ENCODE peak calls at places on chromosomes 13 and 19, in ten cellular contexts. K, C, E, G, A, X, W, O, J and B are unnamed samples. For H3K4me1, the result is how much of the 10 kb centered on the place peaks cover.

GRCh38 chr13:87884874-87885273 is 213.7 kb downstream of the SLITRK5 start:
- DNase-seq in X (no peak), J (no peak), C (peak), K (peak), G (no peak), A (peak), W (no peak), E (no peak), O (peak), B (no peak)

GRCh38 chr13:111853766-111854165 is 213.2 kb upstream of the SOX1 start:
- DNase-seq in X (no peak), C (no peak), O (no peak), K (no peak), G (no peak), W (no peak), E (no peak), A (no peak), J (no peak), B (no peak)

GRCh38 chr13:44765076-44765475 is 188.9 kb upstream of the TSC22D1 start:
- DNase-seq in G (no peak), E (no peak), C (peak), W (no peak), O (no peak), X (no peak), J (no peak), K (no peak), A (no peak), B (no peak)

GRCh38 chr13:80083516-80084085 is 257.3 kb downstream of the SPRY2 start:
- DNase-seq in G (no peak), W (no peak), E (no peak), K (no peak), C (no peak), A (peak), J (no peak), O (no peak), X (no peak), B (no peak)

GRCh38 chr19:1767464-1767933 is 14.2 kb downstream of the ONECUT3 start:
- DNase-seq in A (no peak), W (peak), C (peak), G (peak), J (no peak), X (peak), E (no peak), O (no peak), K (no peak), B (peak)

GRCh38 chr19:38801359-38802095 is 11.2 kb downstream of the LGALS4 start:
- DNase-seq in A (no peak), K (no peak), J (no peak), O (no peak), E (no peak), C (no peak), X (no peak), G (no peak), W (no peak), B (no peak)

GRCh38 chr13:89136678-89137077 is 1465.5 kb downstream of the SLITRK5 start:
- DNase-seq in X (no peak), W (no peak), G (no peak), K (no peak), J (no peak), O (no peak), C (no peak), E (no peak), A (no peak), B (no peak)

GRCh38 chr13:51324714-51325440 is 14.6 kb upstream of the SERPINE3 start:
- DNase-seq in A (no peak), J (no peak), E (no peak), K (no peak), G (no peak), W (no peak), C (no peak), O (peak), X (no peak), B (peak)

GRCh38 chr19:14536926-14537692 is 7.7 kb downstream of the TECR start:
- DNase-seq in A (no peak), E (peak), C (peak), J (no peak), O (peak), K (peak), W (peak), X (peak), G (no peak), B (peak)

GRCh38 chr19:39329948-39330347 is 5.9 kb downstream of the GMFG start:
- DNase-seq in X (no peak), A (no peak), O (no peak), W (no peak), K (no peak), E (no peak), J (no peak), G (no peak), C (no peak), B (no peak)

GRCh38 chr19:38252385-38252784 is 3.8 kb downstream of the PPP1R14A start:
- DNase-seq in W (no peak), G (no peak), O (no peak), C (no peak), J (no peak), E (no peak), K (no peak), A (no peak), X (no peak), B (no peak)

GRCh38 chr19:9914315-9915207 is 21.8 kb downstream of the OLFM2 start:
- DNase-seq in X (peak), J (no peak), W (peak), C (peak), E (peak), K (peak), A (peak), O (peak), G (peak), B (peak)

GRCh38 chr19:3369337-3370213 is 3.2 kb downstream of the NFIC start:
- DNase-seq in A (peak), E (no peak), W (no peak), J (no peak), C (peak), X (no peak), O (peak), G (no peak), K (peak), B (no peak)

GRCh38 chr13:54150851-54151250 is 1122.2 kb downstream of the OLFM4 start:
- DNase-seq in O (peak), K (no peak), W (no peak), E (no peak), G (no peak), C (no peak), A (no peak), X (no peak), J (no peak), B (no peak)

GRCh38 chr19:51094696-51095279 is 12.1 kb upstream of the KLK14 start:
- DNase-seq in C (peak), X (peak), G (no peak), W (peak), K (no peak), J (no peak), E (peak), O (peak), A (no peak), B (peak)

GRCh38 chr13:20119960-20120359 is 40.9 kb downstream of the GJA3 start:
- DNase-seq in W (no peak), X (no peak), A (no peak), K (no peak), C (no peak), J (no peak), G (no peak), E (no peak), O (no peak), B (no peak)

GRCh38 chr13:25886438-25887214 is 165.2 kb downstream of the SHISA2 start:
- DNase-seq in X (no peak), A (peak), J (no peak), K (peak), E (no peak), W (no peak), O (no peak), C (peak), G (no peak), B (no peak)

GRCh38 chr19:46040952-46041500 is at the start of gene IGFL4:
- DNase-seq in K (peak), J (no peak), C (peak), A (no peak), G (no peak), O (no peak), X (peak), W (no peak), E (peak), B (no peak)

GRCh38 chr19:5793188-5793587 is 2.2 kb upstream of the DUS3L start:
- DNase-seq in O (no peak), A (no peak), E (no peak), G (no peak), W (no peak), C (no peak), J (no peak), K (no peak), X (no peak), B (no peak)

GRCh38 chr13:81791636-81792035 is 1450.7 kb upstream of the SPRY2 start:
- DNase-seq in J (no peak), A (no peak), C (no peak), G (no peak), E (no peak), O (no peak), K (no peak), X (no peak), W (no peak), B (no peak)

GRCh38 chr19:15584095-15584494 is 30.9 kb upstream of the CYP4F8 start:
- DNase-seq in X (no peak), G (no peak), O (no peak), W (no peak), J (no peak), A (no peak), K (no peak), C (no peak), E (no peak), B (no peak)

GRCh38 chr13:48636550-48636949 is 17.2 kb upstream of the CYSLTR2 start:
- DNase-seq in O (no peak), J (no peak), C (no peak), W (no peak), A (peak), X (no peak), G (peak), E (no peak), K (peak), B (no peak)

GRCh38 chr13:79833972-79834371 is 353.0 kb downstream of the NDFIP2 start:
- DNase-seq in K (no peak), J (no peak), O (no peak), G (no peak), X (no peak), C (no peak), A (no peak), E (no peak), W (no peak), B (no peak)

GRCh38 chr13:48094404-48094780 is 512 bp downstream of the MED4 start:
- DNase-seq in C (no peak), X (no peak), J (no peak), O (peak), K (peak), G (no peak), E (no peak), W (peak), A (no peak), B (peak)

GRCh38 chr19:55005684-55006488 is 32.2 kb downstream of the GP6 start:
- DNase-seq in A (no peak), W (peak), E (peak), X (peak), G (peak), C (peak), O (peak), K (peak), J (peak), B (peak)

GRCh38 chr13:75704942-75705320 is 68.8 kb downstream of the LMO7 start:
- DNase-seq in X (peak), C (no peak), K (no peak), J (no peak), W (no peak), G (no peak), O (peak), E (peak), A (no peak), B (no peak)

GRCh38 chr13:45331981-45332830 is 8.8 kb downstream of the TPT1 start:
- DNase-seq in J (no peak), C (no peak), A (peak), K (peak), W (no peak), X (peak), O (no peak), E (peak), G (no peak), B (peak)

GRCh38 chr13:63345835-63346234 is 1930.2 kb upstream of the PCDH20 start:
- DNase-seq in K (no peak), W (no peak), J (no peak), O (no peak), A (no peak), E (no peak), C (no peak), G (no peak), X (no peak), B (no peak)

GRCh38 chr19:6214881-6215541 is 64.8 kb downstream of the MLLT1 start:
- DNase-seq in X (no peak), O (no peak), K (no peak), A (no peak), C (no peak), W (no peak), G (no peak), J (no peak), E (no peak), B (no peak)

GRCh38 chr19:42285546-42285945 is 16.4 kb upstream of the PRR19 start:
- DNase-seq in E (no peak), A (no peak), X (no peak), J (no peak), W (peak), G (no peak), C (peak), K (no peak), O (no peak), B (peak)

GRCh38 chr19:1097810-1098176 is 2.6 kb upstream of the POLR2E start:
- DNase-seq in O (no peak), G (no peak), K (no peak), W (no peak), E (peak), J (no peak), X (no peak), A (no peak), C (no peak), B (no peak)

GRCh38 chr19:38455031-38455430 is 21.5 kb downstream of the RYR1 start:
- DNase-seq in X (no peak), K (peak), A (peak), C (peak), E (no peak), O (peak), W (peak), G (no peak), J (no peak), B (peak)

GRCh38 chr13:43852923-43853404 is 26.6 kb downstream of the CCDC122 start:
- DNase-seq in E (no peak), C (no peak), G (no peak), X (no peak), A (no peak), W (no peak), J (no peak), O (no peak), K (no peak), B (no peak)

GRCh38 chr13:76161143-76161542 is 525.0 kb downstream of the LMO7 start:
- DNase-seq in X (no peak), O (no peak), G (no peak), J (no peak), A (peak), E (no peak), W (no peak), K (peak), C (no peak), B (no peak)

GRCh38 chr19:1935484-1936208 is 5.3 kb upstream of the CSNK1G2 start:
- DNase-seq in C (no peak), A (peak), O (peak), J (no peak), W (peak), X (no peak), E (peak), G (peak), K (peak), B (peak)

GRCh38 chr13:39197645-39198007 is 159.4 kb downstream of the NHLRC3 start:
- DNase-seq in O (no peak), A (no peak), J (no peak), W (no peak), E (no peak), K (no peak), C (no peak), G (no peak), X (no peak), B (no peak)

GRCh38 chr19:1762243-1763140 is 9.2 kb downstream of the ONECUT3 start:
- DNase-seq in W (no peak), X (no peak), G (no peak), C (no peak), O (no peak), E (no peak), J (no peak), A (no peak), K (no peak), B (no peak)

GRCh38 chr19:39372941-39373340 is 18.0 kb downstream of the PAF1 start:
- DNase-seq in O (no peak), K (peak), X (no peak), A (peak), C (no peak), J (no peak), E (no peak), W (no peak), G (no peak), B (no peak)

GRCh38 chr19:21084343-21084742 is 2.3 kb downstream of the ZNF714 start:
- DNase-seq in E (no peak), W (no peak), G (no peak), A (peak), X (no peak), K (peak), O (no peak), C (peak), J (peak), B (no peak)

GRCh38 chr13:22031702-22032286 is 360.9 kb downstream of the FGF9 start:
- DNase-seq in K (no peak), E (no peak), X (no peak), G (no peak), O (no peak), J (no peak), C (peak), W (no peak), A (no peak), B (no peak)
- H3K4me2 ChIP-seq in K (no peak), E (no peak), X (no peak), G (no peak), O (no peak), J (no peak), C (no peak), W (no peak), A (no peak), B (no peak)

DNA sequence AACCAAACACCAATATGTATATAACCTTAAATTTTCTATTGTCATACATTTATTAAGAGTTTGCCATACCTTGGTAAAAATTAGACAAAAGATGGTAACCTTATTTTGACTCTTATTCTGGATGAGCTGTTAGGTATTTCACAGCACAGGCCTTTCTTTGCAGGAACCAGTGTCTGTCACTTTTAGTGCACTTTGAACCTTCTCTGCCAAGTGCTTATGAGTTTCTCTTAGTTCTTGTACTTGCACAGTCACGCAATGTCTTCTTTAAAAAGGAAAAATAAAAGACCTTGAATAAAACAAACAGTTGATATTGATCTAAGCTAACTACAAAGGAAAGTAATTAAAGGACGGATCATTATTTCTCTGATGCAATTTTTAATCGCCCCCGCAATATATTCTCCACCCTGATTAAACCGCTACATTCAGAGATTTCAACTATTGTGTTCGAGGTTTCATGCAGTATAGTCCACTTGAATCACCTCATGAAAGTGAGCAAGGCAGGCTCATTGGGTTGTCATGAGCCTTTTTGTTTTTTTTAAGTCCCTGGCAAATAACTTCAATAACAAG is 534.5 kb downstream of the KLF5 start:
- DNase-seq in C (peak), A (no peak), E (no peak), J (no peak), X (no peak), O (no peak), K (no peak), W (no peak), G (no peak), B (no peak)
- H3K4me1 ChIP-seq in C (under half), A (under half), E (under half), J (under half), X (under half), O (under half), K (under half), W (under half), G (under half), B (under half)

DNA sequence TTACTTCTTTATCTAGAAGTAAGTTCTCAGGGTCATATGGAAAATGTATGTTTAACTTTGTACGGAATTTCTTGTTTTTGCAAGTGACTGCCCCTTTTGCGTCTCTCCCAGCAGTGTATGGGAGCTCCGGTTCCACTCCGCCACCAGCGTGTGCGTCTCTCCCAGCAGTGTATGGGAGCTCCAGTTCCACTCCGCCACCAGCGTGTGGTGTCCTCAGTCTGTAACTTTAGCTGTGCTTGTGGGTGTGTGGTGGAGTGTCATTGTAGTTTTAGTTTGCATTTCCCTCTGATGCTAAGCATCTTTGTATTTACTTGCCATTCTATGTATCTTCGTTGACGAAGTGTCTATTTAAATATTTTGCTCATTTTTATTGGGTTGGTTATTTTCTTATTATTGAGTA is 2.4 kb downstream of the CUL4A start:
- DNase-seq in C (no peak), K (no peak), X (no peak), J (no peak), A (no peak), W (peak), O (peak), E (peak), G (no peak), B (peak)
- H3K4me2 ChIP-seq in C (peak), K (no peak), X (peak), J (peak), A (no peak), W (no peak), O (peak), E (no peak), G (no peak), B (no peak)

GRCh38 chr19:35348909-35349611 is 1.4 kb downstream of the FFAR1 start:
- DNase-seq in X (no peak), C (no peak), K (no peak), J (no peak), E (no peak), G (no peak), O (peak), A (no peak), W (peak), B (peak)

GRCh38 chr19:35347930-35348298 is 212 bp downstream of the FFAR1 start:
- DNase-seq in J (no peak), W (no peak), O (no peak), X (no peak), K (no peak), C (no peak), A (no peak), E (no peak), G (no peak), B (no peak)

GRCh38 chr19:35351441-35352176 is 3.9 kb downstream of the FFAR1 start:
- DNase-seq in E (no peak), O (no peak), C (no peak), K (no peak), J (no peak), A (no peak), W (no peak), X (no peak), G (no peak), B (peak)

GRCh38 chr19:35350591-35350990 is 2.9 kb downstream of the FFAR1 start:
- DNase-seq in G (no peak), C (no peak), J (no peak), K (no peak), O (no peak), X (no peak), A (no peak), E (no peak), W (peak), B (peak)

DNA sequence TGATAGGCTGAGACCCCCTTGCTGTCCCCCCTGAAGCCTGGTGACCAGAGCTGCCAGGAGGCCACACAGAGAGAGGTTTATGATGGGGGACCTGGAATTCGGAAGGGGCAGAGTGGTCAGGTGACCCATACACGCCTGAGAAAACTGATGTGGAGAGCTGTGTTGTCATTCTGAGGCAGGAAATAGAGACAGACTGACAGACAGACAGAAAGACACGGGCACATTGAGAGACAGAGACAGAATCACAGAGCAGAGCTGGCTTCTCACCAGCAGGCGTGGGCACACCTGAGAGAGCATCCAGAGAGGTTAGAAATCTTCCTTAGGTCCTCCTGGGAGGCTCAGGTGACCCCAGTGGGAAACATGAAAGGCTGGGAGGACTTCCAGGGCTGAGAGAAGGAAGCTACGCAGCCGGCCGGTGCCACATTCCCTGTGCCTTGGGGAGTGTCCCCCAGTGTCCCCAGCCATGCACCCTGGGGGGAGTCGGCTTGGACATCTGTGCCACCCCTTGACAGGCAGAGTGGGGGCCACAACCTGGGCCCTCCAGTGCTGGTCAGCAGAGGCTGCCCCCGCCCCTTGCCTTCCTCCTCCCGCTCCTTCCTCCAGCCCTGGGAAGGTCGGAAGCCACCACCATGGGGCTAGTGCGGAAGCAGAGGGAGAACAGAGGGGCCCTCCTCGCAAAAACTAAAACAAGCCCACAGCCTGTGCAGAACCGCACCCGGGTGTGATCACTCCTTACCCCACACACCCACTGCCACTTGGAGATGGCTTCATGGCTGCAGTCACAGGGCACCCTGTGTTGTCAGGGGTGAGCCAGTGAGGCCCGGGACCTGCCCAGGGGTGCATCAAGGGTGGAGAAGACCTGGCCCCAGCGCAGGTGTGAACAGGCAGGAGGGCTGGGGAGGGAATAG is 2.2 kb downstream of the FFAR1 start:
- DNase-seq in W (peak), E (no peak), J (no peak), K (no peak), X (no peak), G (no peak), C (no peak), O (no peak), A (no peak), B (peak)
- H3K4me1 ChIP-seq in W (half or more), E (under half), J (half or more), K (under half), X (under half), G (under half), C (under half), O (under half), A (under half), B (half or more)